ENCODE peak calls at places on chromosome 2, in ten cellular contexts. F, N, C, A, E, V, W, D, R and K are unnamed samples.

GRCh38 chr2:176163655-176164021 is 6.5 kb downstream of the HOXD3 start:
- DNase-seq in F (no peak), N (no peak), C (no peak), A (no peak), E (no peak), V (no peak), W (no peak), D (no peak), R (no peak), K (no peak)

GRCh38 chr2:241125626-241126025 is 23.5 kb upstream of the MTERF4 start:
- DNase-seq in F (no peak), N (no peak), C (no peak), A (no peak), E (no peak), V (no peak), W (no peak), D (no peak), R (no peak), K (no peak)

GRCh38 chr2:66565291-66565690 is 130.4 kb downstream of the MEIS1 start:
- DNase-seq in F (no peak), N (no peak), C (no peak), A (peak; percentile 42), E (no peak), V (no peak), W (no peak), D (no peak), R (no peak), K (no peak)

GRCh38 chr2:203786912-203787311 is 80.5 kb downstream of the CD28 start:
- DNase-seq in F (no peak), N (no peak), C (no peak), A (peak; percentile 48), E (no peak), V (no peak), W (peak; percentile 38), D (no peak), R (no peak), K (no peak)

GRCh38 chr2:233080836-233081229 is 20.7 kb downstream of the INPP5D start:
- DNase-seq in F (no peak), N (no peak), C (no peak), A (no peak), E (no peak), V (no peak), W (no peak), D (no peak), R (no peak), K (no peak)

GRCh38 chr2:211437396-211437795 is 881.0 kb downstream of the CPS1 start:
- DNase-seq in F (no peak), N (no peak), C (no peak), A (no peak), E (no peak), V (no peak), W (peak; percentile 7), D (no peak), R (no peak), K (no peak)

GRCh38 chr2:116057538-116057937 is 1615.1 kb downstream of the DPP10 start:
- DNase-seq in F (no peak), N (no peak), C (no peak), A (no peak), E (no peak), V (no peak), W (no peak), D (no peak), R (no peak), K (no peak)

GRCh38 chr2:210938228-210938627 is 381.8 kb downstream of the CPS1 start:
- DNase-seq in F (no peak), N (no peak), C (no peak), A (peak; percentile 61), E (no peak), V (no peak), W (no peak), D (no peak), R (no peak), K (no peak)

GRCh38 chr2:176910828-176911227 is 301.8 kb upstream of the HNRNPA3 start:
- DNase-seq in F (no peak), N (no peak), C (no peak), A (no peak), E (no peak), V (no peak), W (no peak), D (no peak), R (no peak), K (no peak)

GRCh38 chr2:177143444-177143843 is 69.2 kb upstream of the HNRNPA3 start:
- DNase-seq in F (no peak), N (no peak), C (peak; percentile 58), A (peak; percentile 60), E (no peak), V (no peak), W (no peak), D (no peak), R (no peak), K (peak; percentile 16)

GRCh38 chr2:216588771-216589363 is 44.4 kb upstream of the IGFBP2 start:
- DNase-seq in F (no peak), N (no peak), C (no peak), A (no peak), E (no peak), V (no peak), W (no peak), D (no peak), R (no peak), K (no peak)

GRCh38 chr2:71607490-71607889 is 154.1 kb downstream of the DYSF start:
- DNase-seq in F (no peak), N (no peak), C (no peak), A (no peak), E (no peak), V (peak; percentile 30), W (no peak), D (no peak), R (no peak), K (no peak)

GRCh38 chr2:40511661-40512213 is 59.8 kb upstream of the SLC8A1 start:
- DNase-seq in F (no peak), N (peak; percentile 84), C (peak; percentile 88), A (peak; percentile 76), E (peak; percentile 29), V (no peak), W (no peak), D (no peak), R (peak; percentile 55), K (no peak)

GRCh38 chr2:240568678-240569522 is 616 bp downstream of the RNPEPL1 start:
- DNase-seq in F (peak; percentile 53), N (no peak), C (peak; percentile 36), A (peak; percentile 62), E (peak; percentile 83), V (peak; percentile 46), W (peak; percentile 20), D (peak; percentile 66), R (peak; percentile 46), K (peak; percentile 56)

GRCh38 chr2:203908344-203909185 is 28.0 kb upstream of the ICOS start:
- DNase-seq in F (peak; percentile 39), N (no peak), C (no peak), A (no peak), E (no peak), V (no peak), W (no peak), D (no peak), R (no peak), K (no peak)

GRCh38 chr2:218398437-218399390 is 954 bp upstream of the CTDSP1 start:
- DNase-seq in F (peak; percentile 82), N (no peak), C (peak; percentile 70), A (peak; percentile 63), E (peak; percentile 91), V (no peak), W (peak; percentile 9), D (peak; percentile 73), R (peak; percentile 66), K (no peak)

GRCh38 chr2:69482471-69482870 is 45.2 kb upstream of the NFU1 start:
- DNase-seq in F (no peak), N (no peak), C (no peak), A (no peak), E (no peak), V (no peak), W (peak; percentile 17), D (no peak), R (no peak), K (no peak)

GRCh38 chr2:182650704-182651103 is 65.4 kb upstream of the DNAJC10 start:
- DNase-seq in F (no peak), N (peak; percentile 27), C (peak; percentile 66), A (peak; percentile 50), E (no peak), V (no peak), W (peak; percentile 13), D (no peak), R (peak; percentile 46), K (peak; percentile 74)